ENCODE peak calls at places on chromosome 10, in four cellular contexts. F is NCI-H1694 treated with DMSO at 0.1 percent for 48 hours, C is psoas muscle, D is immature natural killer cell. E is an unnamed sample.

GRCh38 chr10:102732661-102733060 is 11.1 kb upstream of the WBP1L start:
- DNase-seq in C (no peak), D (no peak), F (no peak), E (no peak)

GRCh38 chr10:32256613-32257437 is 90.1 kb downstream of the EPC1 start:
- DNase-seq in C (peak; percentile 68), F (peak; percentile 54), D (peak; percentile 74), E (no peak)

GRCh38 chr10:12481956-12482355 is 132.6 kb downstream of the CAMK1D start:
- DNase-seq in C (no peak), D (no peak), F (no peak), E (no peak)

GRCh38 chr10:51269816-51270215 is 195.5 kb downstream of the PRKG1 start:
- DNase-seq in C (no peak), D (no peak), F (no peak), E (no peak)

GRCh38 chr10:75000748-75001321 is 110.6 kb upstream of the SAMD8 start:
- DNase-seq in F (no peak), C (no peak), D (no peak), E (no peak)

GRCh38 chr10:97234403-97234802 is 48.6 kb upstream of the SLIT1 start:
- DNase-seq in D (peak; percentile 4), F (peak; percentile 60), C (no peak), E (no peak)

GRCh38 chr10:67603701-67604100 is 92.3 kb downstream of the CTNNA3 start:
- DNase-seq in D (no peak), C (no peak), F (no peak), E (no peak)

GRCh38 chr10:132681858-132682755 is 103.8 kb downstream of the NKX6-2 start:
- DNase-seq in C (peak; percentile 31), F (no peak), D (no peak), E (no peak)

GRCh38 chr10:43417950-43418768 is 9.2 kb upstream of the HNRNPF start:
- DNase-seq in D (peak; percentile 78), C (no peak), F (no peak), E (no peak)

GRCh38 chr10:79324032-79324695 is 23.1 kb upstream of the PPIF start:
- DNase-seq in F (no peak), C (no peak), D (no peak), E (no peak)

GRCh38 chr10:102917314-102917961 is 656 bp upstream of the CNNM2 start:
- DNase-seq in F (peak; percentile 59), D (peak; percentile 84), C (peak; percentile 91), E (peak; percentile 69)

GRCh38 chr10:79404231-79404609 is 41.2 kb downstream of the ZCCHC24 start:
- DNase-seq in C (peak; percentile 81), D (no peak), F (no peak), E (no peak)

GRCh38 chr10:70586348-70586930 is 16.1 kb downstream of the PRF1 start:
- DNase-seq in D (no peak), F (no peak), C (no peak), E (no peak)

GRCh38 chr10:21751341-21752310 is 217.6 kb downstream of the MLLT10 start:
- DNase-seq in C (no peak), F (no peak), D (no peak), E (no peak)

GRCh38 chr10:28668363-28669226 is 8.7 kb upstream of the BAMBI start:
- DNase-seq in F (no peak), C (peak; percentile 70), D (no peak), E (peak; percentile 73)

GRCh38 chr10:132462463-132463332 is 65.7 kb downstream of the PWWP2B start:
- DNase-seq in C (peak; percentile 40), D (no peak), F (no peak), E (no peak)

GRCh38 chr10:7861509-7862120 is 43.3 kb downstream of the TAF3 start:
- DNase-seq in D (no peak), F (no peak), C (no peak), E (no peak)

GRCh38 chr10:75597691-75598455 is 166.4 kb downstream of the LRMDA start:
- DNase-seq in F (no peak), C (no peak), D (no peak), E (no peak)

GRCh38 chr10:104220515-104220914 is 11.6 kb downstream of the CFAP43 start:
- DNase-seq in F (no peak), C (no peak), D (no peak), E (no peak)

GRCh38 chr10:94183666-94184264 is 179.0 kb downstream of the NOC3L start:
- DNase-seq in D (no peak), C (no peak), F (no peak), E (peak; percentile 94)

GRCh38 chr10:69468771-69469129 is 17.5 kb downstream of the TSPAN15 start:
- DNase-seq in C (no peak), F (no peak), D (no peak), E (no peak)

GRCh38 chr10:108755661-108756060 is 1167.7 kb downstream of the XPNPEP1 start:
- DNase-seq in C (no peak), D (no peak), F (no peak), E (no peak)

GRCh38 chr10:20767028-20767427 is 130.1 kb downstream of the NEBL start:
- DNase-seq in F (no peak), D (no peak), C (no peak), E (peak; percentile 24)

GRCh38 chr10:92517034-92517655 is 56.7 kb downstream of the IDE start:
- DNase-seq in D (peak; percentile 68), F (peak; percentile 65), C (no peak), E (peak; percentile 24)

GRCh38 chr10:61217851-61218565 is 235.2 kb downstream of the TMEM26 start:
- DNase-seq in C (no peak), F (no peak), D (no peak), E (no peak)

GRCh38 chr10:8912108-8912507 is 857.6 kb downstream of the GATA3 start:
- DNase-seq in F (no peak), C (no peak), D (no peak), E (no peak)

GRCh38 chr10:101012525-101013364 is 13.1 kb downstream of the LZTS2 start:
- DNase-seq in F (peak; percentile 89), C (peak; percentile 92), D (peak; percentile 62), E (peak; percentile 90)

GRCh38 chr10:117807441-117807840 is 239.3 kb downstream of the RAB11FIP2 start:
- DNase-seq in F (no peak), D (no peak), C (no peak), E (no peak)

GRCh38 chr10:86109421-86109820 is 257.2 kb downstream of the GRID1 start:
- DNase-seq in F (no peak), D (no peak), C (no peak), E (no peak)

GRCh38 chr10:22252286-22252800 is 34.5 kb upstream of the EBLN1 start:
- DNase-seq in D (no peak), F (no peak), C (peak; percentile 84), E (peak; percentile 26)

GRCh38 chr10:22158426-22158825 is 59.4 kb downstream of the EBLN1 start:
- DNase-seq in D (no peak), C (no peak), F (no peak), E (no peak)

GRCh38 chr10:5968037-5968680 is 9.2 kb downstream of the IL15RA start:
- DNase-seq in F (no peak), D (no peak), C (no peak), E (no peak)

GRCh38 chr10:28897617-28898464 is 220.5 kb downstream of the BAMBI start:
- DNase-seq in D (no peak), C (no peak), F (no peak), E (no peak)

GRCh38 chr10:103928784-103929183 is 10.8 kb upstream of the STN1 start:
- DNase-seq in C (no peak), F (no peak), D (no peak), E (no peak)

GRCh38 chr10:43238462-43238861 is 28.4 kb downstream of the RASGEF1A start:
- DNase-seq in C (no peak), F (no peak), D (no peak), E (no peak)

GRCh38 chr10:72455889-72456588 is 101.3 kb upstream of the DNAJB12 start:
- DNase-seq in D (no peak), F (no peak), C (no peak), E (no peak)

E was measured in MG63.